ENCODE peak calls at places on chromosomes 6 and 20, in six cellular contexts. L, W, Y, V, S and F are unnamed samples. For H3K4me1, the result is how much of the 10 kb centered on the place peaks cover.

GRCh38 chr6:168165891-168166290 is 86.9 kb upstream of the FRMD1 start:
- DNase-seq in V (no peak), Y (no peak), S (no peak), W (no peak), L (no peak), F (no peak)

GRCh38 chr20:36493801-36494114 is 47.6 kb upstream of the MYL9 start:
- DNase-seq in S (peak), L (no peak), V (peak), W (no peak), Y (peak), F (no peak)

GRCh38 chr6:1949533-1949932 is 295.9 kb downstream of the GMDS start:
- DNase-seq in L (no peak), S (no peak), W (no peak), Y (peak), V (no peak), F (no peak)

GRCh38 chr6:126167726-126168125 is 172.2 kb upstream of the CENPW start:
- DNase-seq in S (no peak), V (no peak), Y (peak), W (no peak), L (no peak), F (no peak)

GRCh38 chr6:158208226-158208807 is 40.2 kb downstream of the GTF2H5 start:
- DNase-seq in V (no peak), S (no peak), L (no peak), Y (no peak), W (no peak), F (no peak)

GRCh38 chr6:135018961-135019360 is 35.7 kb downstream of the HBS1L start:
- DNase-seq in V (no peak), Y (no peak), L (no peak), S (no peak), W (no peak), F (no peak)

GRCh38 chr6:1108198-1108597 is 203.7 kb upstream of the FOXQ1 start:
- DNase-seq in W (no peak), V (no peak), Y (no peak), S (no peak), L (no peak), F (no peak)

GRCh38 chr6:15310680-15311079 is 64.8 kb downstream of the JARID2 start:
- DNase-seq in Y (no peak), L (no peak), W (no peak), V (no peak), S (no peak), F (no peak)

GRCh38 chr20:44843863-44844262 is 33.5 kb upstream of the RIMS4 start:
- DNase-seq in V (no peak), L (no peak), S (no peak), W (no peak), Y (no peak), F (no peak)

GRCh38 chr6:29926795-29927427 is 15.4 kb upstream of the HLA-A start:
- DNase-seq in Y (peak), L (no peak), S (peak), V (peak), W (peak), F (peak)

GRCh38 chr6:160030103-160030502 is 61.2 kb downstream of the IGF2R start:
- DNase-seq in L (no peak), Y (peak), S (peak), W (peak), V (peak), F (peak)

GRCh38 chr20:63327229-63327745 is 33.9 kb downstream of the CHRNA4 start:
- DNase-seq in W (no peak), Y (no peak), S (no peak), L (no peak), V (no peak), F (no peak)

GRCh38 chr6:23316131-23316530 is 746.8 kb downstream of the HDGFL1 start:
- DNase-seq in Y (peak), L (no peak), W (no peak), V (no peak), S (no peak), F (peak)

GRCh38 chr6:139250296-139251274 is 41.2 kb downstream of the TXLNB start:
- DNase-seq in S (peak), V (peak), Y (peak), W (no peak), L (peak), F (peak)

DNA sequence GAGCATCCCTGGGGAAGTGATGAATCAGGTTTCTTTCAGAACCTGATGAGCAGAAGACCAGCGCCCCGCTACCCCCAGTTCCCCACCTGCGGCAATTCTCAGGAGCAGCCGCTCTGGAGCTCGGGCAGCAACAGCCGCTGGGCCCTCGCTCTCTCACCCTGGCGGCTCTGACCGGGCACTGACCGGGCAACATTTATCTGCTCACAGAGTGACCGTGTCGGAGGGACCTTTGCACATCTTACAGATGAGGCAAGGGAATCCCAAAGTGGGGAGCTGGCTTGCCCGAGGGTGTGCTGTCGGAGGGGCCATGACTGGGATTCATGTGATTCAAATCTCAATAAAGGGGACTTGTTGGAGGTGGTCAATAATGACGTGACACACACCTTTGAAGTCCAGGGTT is 26.2 kb upstream of the KCNK16 start:
- DNase-seq in Y (no peak), V (no peak), L (no peak), W (no peak), S (no peak), F (no peak)
- H3K4me1 ChIP-seq in Y (under half), V (under half), L (under half), W (under half), S (under half), F (under half)

GRCh38 chr20:8019178-8019997 is at the start of gene TMX4:
- DNase-seq in Y (peak), L (peak), V (peak), S (peak), W (peak), F (peak)
- H3K4me1 ChIP-seq in Y (under half), L (under half), V (under half), S (half or more), W (under half), F (under half)

DNA sequence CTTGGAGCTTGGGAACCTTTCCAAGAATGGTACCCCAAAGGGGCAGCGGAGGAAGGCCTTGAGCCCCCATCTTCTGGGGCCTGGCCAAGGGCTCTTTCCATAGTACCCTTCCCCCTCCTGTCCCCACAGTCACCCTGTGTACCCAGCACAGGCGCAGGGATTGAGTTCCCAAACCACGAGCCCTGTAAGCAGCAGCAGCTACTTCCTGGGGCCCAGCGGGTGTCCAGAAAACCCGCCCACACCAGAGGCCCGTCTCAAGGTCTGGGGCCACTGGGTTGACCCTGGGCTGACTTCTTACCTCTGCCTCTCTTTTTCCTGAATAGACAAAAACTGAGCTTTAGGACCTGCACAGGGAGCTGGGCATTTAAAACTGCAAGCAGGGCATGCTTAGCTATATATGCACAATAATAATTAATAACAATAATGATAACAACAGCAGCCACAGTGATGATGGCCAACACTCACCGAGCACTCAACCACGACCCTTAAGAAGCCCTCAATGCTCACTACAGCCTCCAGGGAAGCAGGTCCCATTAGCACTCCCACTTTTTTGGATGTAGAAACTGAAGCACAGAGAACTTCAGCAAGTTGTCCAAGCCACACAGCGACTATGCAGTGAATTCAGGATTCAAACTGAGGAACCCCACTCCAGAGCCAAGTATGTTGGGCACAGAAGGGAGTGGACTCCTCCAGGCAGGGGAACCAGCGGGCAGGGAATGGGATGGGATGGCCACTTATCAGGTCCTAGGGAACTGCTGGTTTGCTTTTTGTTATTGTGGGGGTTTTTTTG is 14.5 kb downstream of the NOL4L start:
- DNase-seq in S (no peak), Y (no peak), V (no peak), W (no peak), L (peak), F (no peak)
- H3K4me1 ChIP-seq in S (under half), Y (under half), V (under half), W (under half), L (half or more), F (under half)

GRCh38 chr6:39929733-39930461 is 4.4 kb downstream of the MOCS1 start:
- DNase-seq in Y (peak), L (no peak), S (no peak), W (no peak), V (no peak), F (peak)
- H3K4me1 ChIP-seq in Y (under half), L (under half), S (half or more), W (under half), V (under half), F (under half)